ENCODE peak calls at places on chromosomes 6 and 20, in seven cellular contexts. C is fibroblast of lung; J is HT1080; T is WTC11; E is activated CD8-positive, alpha-beta memory T cell treated with anti-CD3 and anti-CD28 coated beads for 24 hours; Z is stimulated activated CD4-positive, alpha-beta T cell treated with anti-CD3 and anti-CD28 coated beads, Interleukin-1b, Interleukin-23, amount 100 ng/mL, for 1 hour; N is H4. L is an unnamed sample.

GRCh38 chr6:166439366-166440091 is 56.8 kb upstream of the MPC1 start:
- DNase-seq in E (no peak), N (no peak), C (no peak), Z (no peak), T (no peak), J (no peak), L (no peak)

GRCh38 chr6:37517411-37517812 is 17.7 kb upstream of the CCDC167 start:
- DNase-seq in T (no peak), C (peak), J (no peak), E (peak), Z (no peak), N (peak), L (no peak)

GRCh38 chr6:122322824-122323223 is 76.6 kb upstream of the HSF2 start:
- DNase-seq in C (peak), E (no peak), J (peak), Z (no peak), N (peak), T (no peak), L (no peak)

GRCh38 chr6:43939281-43940070 is 169.5 kb downstream of the VEGFA start:
- DNase-seq in E (peak), C (no peak), Z (no peak), N (no peak), J (no peak), T (no peak), L (no peak)

GRCh38 chr6:9405369-9405768 is 970.0 kb upstream of the SLC35B3 start:
- DNase-seq in Z (no peak), E (no peak), T (no peak), N (peak), J (peak), C (peak), L (no peak)

GRCh38 chr20:16785221-16785620 is 37.1 kb downstream of the OTOR start:
- DNase-seq in Z (no peak), E (no peak), J (no peak), C (no peak), T (no peak), N (no peak), L (no peak)

GRCh38 chr6:31400467-31401289 is 2.7 kb upstream of the MICA start:
- DNase-seq in Z (peak), N (peak), E (peak), T (peak), C (peak), J (peak), L (peak)

GRCh38 chr6:90222008-90222407 is 74.6 kb downstream of the BACH2 start:
- DNase-seq in J (no peak), N (no peak), T (no peak), Z (no peak), E (no peak), C (no peak), L (no peak)

GRCh38 chr6:106556368-106556960 is 72.8 kb downstream of the RTN4IP1 start:
- DNase-seq in J (peak), E (no peak), N (no peak), T (no peak), Z (no peak), C (peak), L (no peak)

GRCh38 chr20:24987873-24988835 is 4.4 kb downstream of the APMAP start:
- DNase-seq in E (peak), T (no peak), C (no peak), J (no peak), N (no peak), Z (no peak), L (no peak)

GRCh38 chr6:168983925-168984324 is 269.7 kb downstream of the THBS2 start:
- DNase-seq in N (no peak), C (no peak), Z (no peak), E (no peak), T (no peak), J (no peak), L (no peak)

GRCh38 chr6:24824142-24824755 is 25.5 kb upstream of the ARMH2 start:
- DNase-seq in T (no peak), C (no peak), J (no peak), Z (no peak), E (no peak), N (no peak), L (no peak)

GRCh38 chr20:45919951-45920794 is 8.2 kb upstream of the PLTP start:
- DNase-seq in T (no peak), N (no peak), Z (no peak), J (no peak), E (no peak), C (peak), L (no peak)

GRCh38 chr6:106197441-106197840 is 111.3 kb downstream of the PRDM1 start:
- DNase-seq in N (no peak), Z (no peak), J (no peak), E (no peak), C (no peak), T (no peak), L (no peak)

GRCh38 chr6:43901330-43902230 is 131.6 kb downstream of the VEGFA start:
- DNase-seq in C (no peak), T (no peak), J (no peak), E (no peak), Z (no peak), N (no peak), L (no peak)

GRCh38 chr6:152293404-152293803 is 343.8 kb downstream of the SYNE1 start:
- DNase-seq in Z (no peak), N (no peak), J (no peak), C (no peak), T (no peak), E (no peak), L (peak)

L was measured in mucosa of descending colon.